ENCODE peak calls at places on chromosomes 11 and 22, in ten cellular contexts. Y is epithelial cell of esophagus; E is uterus; N is stromal cell of bone marrow; D is fibroblast of the aortic adventitia; I is ELR; A is central memory CD8-positive, alpha-beta T cell; T is fibroblast of mammary gland; O is lower lobe of right lung; M is progenitor cell of endocrine pancreas. H is an unnamed sample.

GRCh38 chr11:73784080-73784634 is 3.5 kb upstream of the MRPL48 start:
- DNase-seq in Y (peak), E (no peak), N (no peak), D (peak), I (no peak), A (no peak), T (no peak), O (no peak), M (no peak), H (no peak)

GRCh38 chr11:63769044-63769718 is 606 bp upstream of the ZFTA start:
- DNase-seq in Y (peak), E (peak), N (no peak), D (no peak), I (peak), A (no peak), T (peak), O (peak), M (no peak), H (peak)

GRCh38 chr11:10481567-10482349 is 26.7 kb downstream of the AMPD3 start:
- DNase-seq in Y (no peak), E (no peak), N (no peak), D (no peak), I (no peak), A (no peak), T (no peak), O (no peak), M (no peak), H (no peak)

GRCh38 chr11:4607782-4608666 is at the start of gene TRIM68:
- DNase-seq in Y (peak), E (peak), N (peak), D (peak), I (peak), A (peak), T (peak), O (peak), M (peak), H (peak)

GRCh38 chr22:49372530-49373288 is 455.0 kb downstream of the BRD1 start:
- DNase-seq in Y (no peak), E (no peak), N (no peak), D (no peak), I (no peak), A (no peak), T (no peak), O (no peak), M (no peak), H (peak)

GRCh38 chr11:74932169-74932568 is 16.7 kb downstream of the XRRA1 start:
- DNase-seq in Y (peak), E (no peak), N (no peak), D (peak), I (peak), A (no peak), T (peak), O (no peak), M (no peak), H (peak)

GRCh38 chr11:118290923-118291322 is 13.6 kb upstream of the CD3E start:
- DNase-seq in Y (peak), E (no peak), N (no peak), D (peak), I (peak), A (no peak), T (peak), O (no peak), M (no peak), H (peak)

GRCh38 chr11:3204141-3205015 is 14.2 kb downstream of the MRGPRG start:
- DNase-seq in Y (no peak), E (no peak), N (no peak), D (no peak), I (no peak), A (no peak), T (no peak), O (no peak), M (no peak), H (no peak)

GRCh38 chr11:47443028-47443700 is 5.8 kb downstream of the RAPSN start:
- DNase-seq in Y (no peak), E (no peak), N (no peak), D (no peak), I (no peak), A (no peak), T (no peak), O (no peak), M (no peak), H (peak)

GRCh38 chr22:35021166-35021565 is 44.8 kb upstream of the ISX start:
- DNase-seq in Y (no peak), E (no peak), N (no peak), D (no peak), I (no peak), A (no peak), T (no peak), O (no peak), M (no peak), H (no peak)

GRCh38 chr11:77119531-77119936 is 8.5 kb upstream of the MYO7A start:
- DNase-seq in Y (no peak), E (no peak), N (no peak), D (no peak), I (no peak), A (no peak), T (no peak), O (no peak), M (no peak), H (no peak)

GRCh38 chr11:30128269-30128932 is 102.4 kb upstream of the FSHB start:
- DNase-seq in Y (peak), E (no peak), N (peak), D (peak), I (peak), A (no peak), T (peak), O (no peak), M (no peak), H (peak)

GRCh38 chr11:123517559-123518364 is 87.7 kb downstream of the GRAMD1B start:
- DNase-seq in Y (no peak), E (no peak), N (no peak), D (no peak), I (no peak), A (no peak), T (no peak), O (no peak), M (no peak), H (no peak)

GRCh38 chr11:107859459-107860239 is 1.1 kb upstream of the SLC35F2 start:
- DNase-seq in Y (peak), E (peak), N (no peak), D (peak), I (peak), A (no peak), T (peak), O (peak), M (no peak), H (peak)